ENCODE peak calls at places on chromosomes 7 and 10, in five cellular contexts. S is CD8-positive, alpha-beta T cell; R is WTC11; H is CD4-positive, alpha-beta T cell; Y is endothelial cell. Q is an unnamed sample.

GRCh38 chr7:81158189-81158588 is 239.3 kb upstream of the SEMA3C start:
- DNase-seq in S (no peak), Y (no peak), H (no peak), R (no peak), Q (no peak)

GRCh38 chr10:118817328-118818068 is 62.7 kb upstream of the CACUL1 start:
- DNase-seq in R (no peak), S (no peak), Y (no peak), H (no peak), Q (no peak)

GRCh38 chr10:509361-510102 is 179.9 kb downstream of the DIP2C start:
- DNase-seq in Y (no peak), H (no peak), S (no peak), R (no peak), Q (no peak)

GRCh38 chr7:44064791-44065430 is 456 bp downstream of the PGAM2 start:
- DNase-seq in Y (no peak), H (no peak), R (no peak), S (no peak), Q (no peak)

GRCh38 chr7:24668922-24669635 is 88.2 kb downstream of the GSDME start:
- DNase-seq in H (no peak), S (no peak), R (no peak), Y (no peak), Q (no peak)

GRCh38 chr10:126564297-126564888 is 106.1 kb downstream of the C10orf90 start:
- DNase-seq in Y (no peak), R (no peak), H (no peak), S (no peak), Q (no peak)

GRCh38 chr7:107924841-107925490 is 34.0 kb downstream of the DLD start:
- DNase-seq in Y (no peak), S (no peak), R (no peak), H (no peak), Q (no peak)

GRCh38 chr10:98301664-98302319 is 33.8 kb upstream of the LOXL4 start:
- DNase-seq in H (no peak), S (no peak), Y (no peak), R (no peak), Q (no peak)

GRCh38 chr7:98526059-98526458 is 91.0 kb upstream of the NPTX2 start:
- DNase-seq in H (no peak), Y (no peak), S (no peak), R (no peak), Q (no peak)

GRCh38 chr10:74332398-74332797 is 181.4 kb downstream of the ADK start:
- DNase-seq in Y (no peak), R (no peak), H (no peak), S (no peak), Q (no peak)

GRCh38 chr7:155663942-155664341 is 19.5 kb downstream of the RBM33 start:
- DNase-seq in Y (no peak), R (no peak), H (no peak), S (no peak), Q (no peak)

GRCh38 chr7:131555565-131556054 is 818 bp downstream of the PODXL start:
- DNase-seq in S (no peak), Y (no peak), H (no peak), R (no peak), Q (no peak)

GRCh38 chr7:44547536-44548221 is 6.5 kb upstream of the NPC1L1 start:
- DNase-seq in S (no peak), H (no peak), R (no peak), Y (no peak), Q (no peak)

GRCh38 chr10:117762819-117763172 is 220.2 kb downstream of the EMX2 start:
- DNase-seq in R (no peak), S (no peak), Y (no peak), H (no peak), Q (no peak)

GRCh38 chr10:60350400-60350799 is 39.3 kb downstream of the ANK3 start:
- DNase-seq in Y (no peak), S (no peak), H (no peak), R (no peak), Q (no peak)

GRCh38 chr7:106870983-106871410 is 5.9 kb downstream of the PIK3CG start:
- DNase-seq in S (no peak), R (no peak), Y (no peak), H (no peak), Q (no peak)

GRCh38 chr7:14321947-14322346 is 332.5 kb upstream of the ETV1 start:
- DNase-seq in Y (no peak), R (no peak), S (no peak), H (no peak), Q (no peak)

GRCh38 chr7:29106128-29106988 is 40.0 kb downstream of the CPVL start:
- DNase-seq in S (no peak), Y (peak), H (no peak), R (peak), Q (no peak)

GRCh38 chr10:75350791-75351190 is 50.8 kb downstream of the ZNF503 start:
- DNase-seq in H (no peak), S (no peak), R (no peak), Y (no peak), Q (no peak)

GRCh38 chr10:94496646-94497045 is 48.9 kb upstream of the HELLS start:
- DNase-seq in R (no peak), S (no peak), Y (no peak), H (no peak), Q (no peak)

GRCh38 chr10:94496010-94496409 is 49.6 kb upstream of the HELLS start:
- DNase-seq in S (no peak), H (no peak), R (no peak), Y (no peak), Q (no peak)

DNA sequence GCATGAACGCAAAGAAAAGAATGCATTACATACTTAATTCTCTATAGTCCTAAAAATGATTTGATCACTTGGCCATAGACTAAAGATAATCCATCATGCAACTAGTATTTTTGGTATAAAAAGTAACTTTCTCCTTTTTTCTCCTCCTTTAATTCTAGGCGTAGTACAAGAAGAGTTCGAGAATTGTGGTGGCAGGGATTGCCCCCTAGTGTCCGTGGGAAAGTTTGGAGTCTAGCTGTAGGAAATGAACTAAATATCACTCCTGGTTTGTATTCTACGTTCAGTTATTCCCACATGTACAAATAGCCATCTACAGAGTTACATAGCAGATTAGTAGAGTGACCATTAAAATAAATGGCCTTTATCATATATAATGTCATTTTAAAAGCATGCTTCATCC is 45.5 kb upstream of the HELLS start:
- DNase-seq in R (no peak), Y (no peak), H (no peak), S (no peak), Q (no peak)
- TF ChIP-seq CTCF in R (no peak), Y (peak), H (no peak), S (no peak), Q (no peak)

GRCh38 chr10:58531084-58531695 is 18.5 kb downstream of the BICC1 start:
- DNase-seq in Y (peak), H (no peak), S (no peak), R (peak), Q (no peak)
- TF ChIP-seq CTCF in Y (peak), H (peak), S (peak), R (peak), Q (peak)

DNA sequence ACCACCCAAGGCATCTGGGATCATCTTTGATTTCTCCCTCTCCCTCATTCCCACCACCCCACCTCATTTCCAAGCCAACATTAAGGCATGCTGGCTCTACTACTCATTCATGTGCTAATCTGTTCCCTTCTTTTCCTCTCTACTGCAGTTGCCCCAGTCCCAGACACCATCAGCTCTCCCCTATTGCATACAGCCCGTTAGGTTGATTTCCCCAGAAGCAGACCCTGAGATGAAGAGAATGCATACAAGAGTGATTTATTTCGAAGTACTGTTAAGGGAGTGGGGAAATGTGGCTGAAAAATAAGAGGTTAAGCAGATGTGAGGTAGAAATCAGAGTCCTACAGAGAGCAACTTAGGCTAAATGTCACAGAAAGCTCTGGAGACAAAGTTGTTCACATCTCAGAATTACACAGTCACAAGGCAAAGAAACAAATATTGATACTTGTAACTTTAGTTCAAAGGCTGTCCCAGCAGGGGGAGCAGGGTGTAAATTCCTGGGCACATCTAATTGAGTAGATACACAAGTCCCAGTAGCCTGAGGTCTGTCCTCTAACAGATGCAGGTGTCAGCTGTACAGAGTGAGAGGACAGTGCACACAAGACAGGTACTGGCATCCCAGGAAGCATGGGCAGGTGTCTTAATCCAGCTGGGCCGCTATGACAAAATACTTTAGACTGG is 20.9 kb downstream of the AKR1D1 start:
- DNase-seq in H (no peak), Y (peak), R (peak), S (no peak), Q (no peak)
- TF ChIP-seq CTCF in H (peak), Y (no peak), R (no peak), S (no peak), Q (no peak)

GRCh38 chr7:128871050-128871449 is 8.4 kb downstream of the ATP6V1F start:
- DNase-seq in R (no peak), S (no peak), Y (no peak), H (no peak), Q (no peak)

GRCh38 chr7:128867842-128868623 is 5.4 kb downstream of the ATP6V1F start:
- DNase-seq in S (no peak), H (no peak), Y (no peak), R (no peak), Q (no peak)

GRCh38 chr7:128869944-128870285 is 7.3 kb downstream of the ATP6V1F start:
- DNase-seq in Y (no peak), R (no peak), H (no peak), S (peak), Q (no peak)

GRCh38 chr7:128868624-128869137 is 6.0 kb downstream of the ATP6V1F start:
- DNase-seq in S (no peak), R (no peak), H (no peak), Y (no peak), Q (no peak)

DNA sequence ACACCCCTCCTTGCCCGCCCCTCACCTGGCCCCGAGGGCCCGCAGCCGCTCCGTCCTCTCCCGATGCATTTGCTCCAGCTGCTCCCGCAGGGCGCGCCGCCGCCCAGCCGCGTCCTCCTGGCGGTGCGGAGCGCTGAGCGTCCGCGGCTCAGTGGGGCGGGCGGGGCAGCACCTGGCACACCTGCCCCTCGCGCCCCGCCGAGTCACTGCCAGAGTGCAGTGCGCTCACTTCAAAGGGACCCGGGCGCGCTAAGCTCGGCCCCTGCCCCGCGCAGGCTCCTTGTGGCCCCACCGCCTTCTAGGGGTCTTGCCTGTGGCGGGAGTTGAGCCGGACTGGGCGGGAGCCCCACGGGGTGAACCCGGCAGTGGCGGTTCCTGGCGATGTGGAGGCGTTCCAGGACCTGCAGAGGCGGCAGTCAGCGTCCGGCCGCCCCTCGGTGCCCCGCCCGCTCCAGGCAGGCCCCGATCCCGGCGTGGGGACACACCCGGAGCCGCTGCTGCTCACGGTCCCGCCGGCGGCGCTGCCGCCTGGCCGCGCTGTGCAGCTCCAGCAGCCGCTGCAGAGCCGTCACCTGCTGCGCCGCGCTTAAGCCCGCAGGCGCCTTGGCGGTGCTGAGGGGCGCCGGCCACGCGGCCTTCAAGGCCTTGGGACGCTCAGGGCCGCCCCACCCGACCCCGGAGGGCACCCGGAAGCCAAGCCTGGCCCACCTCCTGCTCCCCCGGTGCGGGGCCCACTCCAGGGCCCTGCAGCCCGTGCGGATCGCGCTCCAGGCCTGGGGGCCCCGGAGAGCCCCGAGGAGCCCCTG is 6.7 kb downstream of the ATP6V1F start:
- DNase-seq in R (peak), H (peak), S (peak), Y (peak), Q (peak)
- TF ChIP-seq CTCF in R (no peak), H (no peak), S (peak), Y (no peak), Q (no peak)

DNA sequence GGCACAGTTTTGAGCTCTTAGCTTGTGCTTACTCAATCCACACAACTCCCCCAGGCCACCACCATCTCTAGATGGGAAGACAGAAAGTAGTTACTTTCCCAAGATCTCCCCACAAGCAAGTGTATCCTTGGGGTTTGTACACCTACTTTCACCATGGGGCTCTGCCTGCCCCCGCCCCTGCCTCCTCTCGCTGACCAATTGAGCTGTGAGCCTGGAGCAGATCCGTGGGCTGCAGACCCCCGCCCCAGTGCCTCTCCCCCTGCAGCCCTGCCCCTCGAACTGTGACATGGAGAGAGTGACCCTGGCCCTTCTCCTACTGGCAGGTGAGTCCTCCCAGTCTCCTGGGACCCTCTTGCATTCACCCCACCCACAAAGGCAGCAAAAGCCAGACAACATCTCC is 2.0 kb downstream of the FXYD4 start:
- DNase-seq in Y (no peak), S (no peak), H (no peak), R (no peak), Q (no peak)
- TF ChIP-seq CTCF in Y (no peak), S (no peak), H (no peak), R (no peak), Q (no peak)

GRCh38 chr7:151705744-151706567 is 171.0 kb downstream of the PRKAG2 start:
- DNase-seq in S (no peak), Y (peak), R (peak), H (no peak), Q (no peak)
- TF ChIP-seq CTCF in S (no peak), Y (peak), R (no peak), H (no peak), Q (no peak)

GRCh38 chr10:22435650-22436049 is 90.4 kb downstream of the SPAG6 start:
- DNase-seq in R (no peak), H (no peak), Y (no peak), S (no peak), Q (no peak)

GRCh38 chr10:22437620-22438588 is 92.6 kb downstream of the SPAG6 start:
- DNase-seq in Y (no peak), R (no peak), H (peak), S (no peak), Q (no peak)

GRCh38 chr10:22436526-22436892 is 91.2 kb downstream of the SPAG6 start:
- DNase-seq in R (no peak), Y (no peak), H (no peak), S (no peak), Q (peak)

GRCh38 chr10:22438714-22439113 is 93.4 kb downstream of the SPAG6 start:
- DNase-seq in S (no peak), R (no peak), H (no peak), Y (no peak), Q (no peak)

DNA sequence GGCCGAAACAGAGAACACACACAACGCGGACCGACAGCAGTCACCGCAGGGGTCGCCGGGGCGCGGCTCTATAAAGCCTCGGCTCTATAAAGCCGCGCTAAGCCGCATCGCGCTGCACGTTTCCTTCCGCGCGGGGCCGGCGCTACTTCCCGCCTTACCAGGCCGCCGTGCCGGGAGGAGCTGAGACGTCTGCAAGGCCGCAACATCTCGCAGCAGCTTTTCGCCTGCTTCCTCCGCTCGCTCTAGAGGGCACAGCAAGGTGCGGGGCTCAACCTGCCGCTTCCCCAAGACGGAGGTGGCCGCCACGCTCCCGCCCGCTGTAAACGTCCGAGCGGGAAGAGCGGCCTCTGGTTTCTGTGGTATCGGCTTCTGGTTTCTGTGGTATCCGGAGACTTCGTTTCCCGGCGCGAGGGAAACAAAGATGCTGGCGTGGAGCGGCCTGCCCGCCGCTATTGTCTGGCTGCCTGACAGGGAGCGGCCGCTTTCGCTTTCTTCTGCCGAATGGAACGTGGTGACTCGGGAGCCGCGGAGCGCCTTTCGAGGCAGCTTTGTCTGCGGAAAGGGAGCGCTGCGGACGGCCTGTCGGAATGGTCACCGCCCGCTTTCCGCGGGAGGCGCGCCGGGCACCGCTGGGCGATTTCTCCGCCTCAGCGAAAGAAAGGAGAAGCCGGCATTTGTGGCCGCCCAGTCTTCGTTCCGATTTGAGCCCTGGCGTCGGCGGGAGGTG is 91.8 kb downstream of the SPAG6 start:
- DNase-seq in Y (peak), H (peak), R (peak), S (peak), Q (peak)
- TF ChIP-seq CTCF in Y (no peak), H (peak), R (no peak), S (no peak), Q (no peak)

GRCh38 chr10:30171601-30172000 is 112.2 kb upstream of the JCAD start:
- DNase-seq in H (no peak), R (no peak), Y (no peak), S (no peak), Q (no peak)

GRCh38 chr10:30170814-30171213 is 111.4 kb upstream of the JCAD start:
- DNase-seq in R (no peak), H (no peak), Y (no peak), S (no peak), Q (no peak)

GRCh38 chr10:30172663-30173062 is 113.3 kb upstream of the JCAD start:
- DNase-seq in H (no peak), R (no peak), S (no peak), Y (no peak), Q (no peak)

GRCh38 chr10:30170146-30170545 is 110.8 kb upstream of the JCAD start:
- DNase-seq in Y (no peak), H (no peak), R (no peak), S (no peak), Q (no peak)

DNA sequence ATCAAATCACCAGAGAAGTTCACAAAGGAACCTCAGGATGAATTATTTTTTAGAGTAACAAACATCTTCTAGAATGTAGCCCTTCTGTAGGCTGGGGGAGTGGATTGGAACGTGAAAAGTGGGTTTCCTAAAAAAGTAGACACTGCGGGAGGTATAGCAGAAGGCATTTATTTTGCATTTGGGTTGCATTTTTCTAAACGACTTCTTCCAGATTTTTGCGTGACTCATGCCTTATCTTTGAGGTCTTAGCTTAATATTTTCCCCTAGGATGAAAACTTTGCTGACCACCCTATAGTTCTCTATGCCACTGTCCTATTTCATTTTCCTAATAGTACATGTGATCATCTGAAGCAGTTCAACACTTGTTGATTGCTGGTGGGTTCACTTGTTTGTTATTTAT is 112.7 kb upstream of the JCAD start:
- DNase-seq in H (no peak), Y (no peak), R (no peak), S (no peak), Q (no peak)
- TF ChIP-seq CTCF in H (no peak), Y (no peak), R (no peak), S (no peak), Q (no peak)